ENCODE peak calls at places on chromosomes 11 and 22, in eight cellular contexts. V, I, Q, W, K, E, U and G are unnamed samples.
A peak's percentile ranks its signal among the peaks of the same experiment; 100 is the strongest.

GRCh38 chr11:102157219-102157618 is 47.0 kb downstream of the YAP1 start:
- DNase-seq in K (peak; percentile 61), Q (peak; percentile 62), E (peak; percentile 67), I (peak; percentile 92), W (peak; percentile 79), U (no peak), V (peak; percentile 85), G (peak; percentile 82)

GRCh38 chr11:85540635-85541034 is 86.5 kb downstream of the DLG2 start:
- DNase-seq in V (no peak), I (no peak), W (no peak), Q (peak; percentile 49), U (peak; percentile 63), K (no peak), E (no peak), G (no peak)

GRCh38 chr22:27405672-27406388 is 395.7 kb downstream of the MN1 start:
- DNase-seq in K (peak; percentile 38), E (peak; percentile 36), Q (peak; percentile 78), I (peak; percentile 60), W (no peak), U (peak; percentile 72), V (peak; percentile 45), G (peak; percentile 65)

GRCh38 chr11:105933666-105934065 is 88.4 kb downstream of the MSANTD4 start:
- DNase-seq in K (no peak), I (no peak), U (no peak), V (no peak), W (no peak), E (no peak), Q (no peak), G (no peak)

GRCh38 chr11:36306888-36307287 is 10.8 kb downstream of the PRR5L start:
- DNase-seq in W (peak; percentile 37), E (no peak), V (no peak), Q (no peak), U (peak; percentile 65), K (peak; percentile 75), I (peak; percentile 81), G (peak; percentile 32)

GRCh38 chr11:96551136-96551535 is 161.3 kb downstream of the JRKL start:
- DNase-seq in V (no peak), W (no peak), E (no peak), U (no peak), Q (no peak), I (no peak), K (no peak), G (no peak)

GRCh38 chr11:47413908-47414684 is 5.7 kb downstream of the SLC39A13 start:
- DNase-seq in I (peak; percentile 59), K (peak; percentile 38), U (no peak), Q (no peak), V (peak; percentile 89), E (peak; percentile 54), W (peak; percentile 75), G (no peak)

GRCh38 chr11:74670171-74670570 is 61.1 kb downstream of the CHRDL2 start:
- DNase-seq in K (no peak), I (no peak), U (no peak), V (no peak), W (no peak), Q (no peak), E (no peak), G (no peak)

GRCh38 chr22:47618180-47618579 is 855.7 kb downstream of the TBC1D22A start:
- DNase-seq in I (no peak), Q (no peak), V (no peak), W (no peak), E (no peak), K (no peak), U (no peak), G (no peak)

GRCh38 chr22:45502215-45503070 is at the start of gene FBLN1:
- DNase-seq in U (peak; percentile 85), Q (peak; percentile 62), I (no peak), E (peak; percentile 53), W (no peak), V (no peak), K (no peak), G (no peak)

GRCh38 chr11:20483931-20484330 is 96.4 kb downstream of the PRMT3 start:
- DNase-seq in U (no peak), W (no peak), E (no peak), V (peak; percentile 3), Q (no peak), I (no peak), K (peak; percentile 10), G (peak; percentile 88)

GRCh38 chr11:85042368-85042767 is 584.8 kb downstream of the DLG2 start:
- DNase-seq in Q (no peak), W (no peak), E (no peak), I (no peak), V (no peak), K (no peak), U (no peak), G (no peak)

GRCh38 chr22:36759481-36760159 is 16.3 kb downstream of the IFT27 start:
- DNase-seq in V (no peak), K (no peak), U (no peak), E (no peak), W (no peak), Q (no peak), I (no peak), G (no peak)

GRCh38 chr22:26674211-26675190 is 17.1 kb downstream of the MIAT start:
- DNase-seq in U (no peak), E (no peak), Q (no peak), K (no peak), V (no peak), I (no peak), W (no peak), G (peak; percentile 38)

GRCh38 chr22:31661851-31662667 is at the start of gene PISD:
- DNase-seq in V (peak; percentile 91), U (peak; percentile 98), K (peak; percentile 96), E (peak; percentile 95), I (peak; percentile 96), W (peak; percentile 84), Q (peak; percentile 97), G (peak; percentile 99)

GRCh38 chr22:24768537-24769374 is 5.8 kb downstream of the PIWIL3 start:
- DNase-seq in K (peak; percentile 56), V (peak; percentile 76), Q (no peak), U (peak; percentile 86), E (peak; percentile 63), I (peak; percentile 76), W (peak; percentile 15), G (peak; percentile 69)

GRCh38 chr11:120304526-120304925 is 20.6 kb upstream of the TLCD5 start:
- DNase-seq in K (no peak), V (peak; percentile 21), W (peak; percentile 33), I (peak; percentile 29), Q (no peak), E (no peak), U (no peak), G (peak; percentile 85)

GRCh38 chr22:42792909-42793847 is 63.9 kb downstream of the ARFGAP3 start:
- DNase-seq in U (no peak), V (no peak), I (no peak), Q (peak; percentile 69), K (no peak), W (no peak), E (peak; percentile 63), G (no peak)

GRCh38 chr11:57516061-57516443 is 550 bp upstream of the SLC43A1 start:
- DNase-seq in U (peak; percentile 50), V (no peak), W (no peak), K (no peak), I (no peak), E (no peak), Q (no peak), G (no peak)

GRCh38 chr22:30336752-30337460 is 10.2 kb upstream of the TBC1D10A start:
- DNase-seq in V (no peak), E (peak; percentile 69), K (no peak), I (no peak), W (no peak), U (no peak), Q (peak; percentile 78), G (no peak)

GRCh38 chr11:131691558-131692041 is 321.2 kb downstream of the NTM start:
- DNase-seq in E (no peak), Q (no peak), I (peak; percentile 46), K (no peak), V (peak; percentile 11), W (no peak), U (peak; percentile 80), G (peak; percentile 83)
- TF ChIP-seq CTCF in E (peak; percentile 33), Q (peak; percentile 10), I (peak; percentile 62), K (peak; percentile 70), V (peak; percentile 69), W (peak; percentile 54), U (peak; percentile 74), G (peak; percentile 40)

GRCh38 chr22:17368144-17368726 is 1.0 kb upstream of the CECR2 start:
- DNase-seq in I (peak; percentile 17), E (no peak), K (no peak), W (no peak), U (peak; percentile 94), V (no peak), Q (no peak), G (no peak)
- H3K4me3 ChIP-seq in I (peak overlapping the region; percentile 48), E (peak overlapping the region; percentile 80), K (no peak overlapping the region), W (no peak overlapping the region), U (peak overlapping the region; percentile 68), V (no peak overlapping the region), Q (peak overlapping the region; percentile 92), G (no peak overlapping the region)

GRCh38 chr11:117805048-117805447 is 8.0 kb upstream of the DSCAML1 start:
- DNase-seq in I (no peak), V (no peak), W (no peak), K (no peak), U (no peak), E (no peak), Q (no peak), G (peak; percentile 32)

GRCh38 chr11:117806906-117807305 is 9.9 kb upstream of the DSCAML1 start:
- DNase-seq in Q (no peak), W (no peak), I (no peak), U (no peak), K (no peak), V (no peak), E (no peak), G (no peak)

GRCh38 chr11:117807482-117808272 is 10.7 kb upstream of the DSCAML1 start:
- DNase-seq in Q (peak; percentile 84), I (peak; percentile 77), U (peak; percentile 84), W (no peak), V (peak; percentile 51), K (peak; percentile 64), E (peak; percentile 80), G (peak; percentile 59)

GRCh38 chr11:117808768-117809167 is 11.8 kb upstream of the DSCAML1 start:
- DNase-seq in I (no peak), W (no peak), K (no peak), E (no peak), V (no peak), Q (no peak), U (no peak), G (peak; percentile 17)

GRCh38 chr11:117809236-117810055 is 12.4 kb upstream of the DSCAML1 start:
- DNase-seq in I (peak; percentile 46), V (peak; percentile 8), Q (peak; percentile 82), E (peak; percentile 80), U (peak; percentile 83), K (peak; percentile 20), W (no peak), G (peak; percentile 61)
- TF ChIP-seq CTCF in I (peak; percentile 57), V (peak; percentile 26), Q (peak; percentile 22), E (peak; percentile 59), U (peak; percentile 50), K (peak; percentile 53), W (peak; percentile 11), G (peak; percentile 63)

DNA sequence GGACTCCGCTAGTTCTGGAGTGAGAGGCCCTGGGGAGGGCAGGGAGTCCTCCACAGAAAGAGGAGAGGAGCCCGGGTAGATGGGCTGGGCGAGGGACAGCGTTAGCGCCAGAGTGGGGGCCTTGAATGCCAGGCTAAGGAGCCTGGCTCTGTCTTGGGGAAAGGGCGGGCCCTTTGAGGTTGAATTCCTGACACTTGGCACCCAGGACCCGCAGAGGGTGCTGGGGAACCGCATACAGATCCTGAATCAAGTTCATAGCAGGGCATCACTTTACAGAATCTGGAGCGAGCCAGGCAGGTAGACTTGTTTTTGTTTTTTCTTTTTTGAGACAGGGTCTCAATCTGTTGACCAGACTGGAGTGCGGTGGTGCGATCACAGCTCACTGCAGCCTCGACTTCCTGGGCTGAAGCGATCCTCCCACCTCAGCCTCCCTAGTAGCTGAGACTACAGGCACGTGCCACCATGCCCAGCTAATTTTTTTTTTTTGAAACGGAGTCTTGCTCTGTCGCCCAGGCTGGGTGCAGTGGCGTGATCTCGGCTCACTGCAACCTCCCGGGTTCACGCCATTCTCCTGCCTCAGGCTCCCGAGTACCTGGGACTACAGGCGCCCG is 6.0 kb downstream of the CARNS1 start:
- DNase-seq in K (no peak), W (no peak), E (no peak), U (no peak), I (no peak), Q (no peak), V (no peak), G (no peak)
- H3K4me3 ChIP-seq in K (no peak overlapping the region), W (peak overlapping the region; percentile 11), E (peak overlapping the region; percentile 55), U (peak overlapping the region; percentile 67), I (peak overlapping the region; percentile 27), Q (peak overlapping the region; percentile 68), V (no peak overlapping the region), G (peak overlapping the region; percentile 9)